ENCODE peak calls at places on chromosomes 4 and X, in eight cellular contexts. One of them, this sample, is unnamed.

GRCh38 chrX:120302434-120302833 is 8.8 kb downstream of the TMEM255A start:
- DNase-seq in HEK293T: no peak
- DNase-seq in fibroblast of mammary gland: no peak
- DNase-seq in stimulated activated CD4-positive, alpha-beta T cell treated with anti-CD3 and anti-CD28 coated beads, Interleukin-4, amount 100 ng/mL, for 48 hours: no peak
- DNase-seq in uterus: no peak
- DNase-seq in naive B cell: peak; percentile 53
- DNase-seq in thoracic aorta: no peak
- DNase-seq in hepatic stellate cell: no peak
- DNase-seq in this sample: no peak

GRCh38 chrX:151825927-151826471 is 86.7 kb upstream of the MAGEA4 start:
- DNase-seq in HEK293T: no peak
- DNase-seq in fibroblast of mammary gland: peak; percentile 89
- DNase-seq in stimulated activated CD4-positive, alpha-beta T cell treated with anti-CD3 and anti-CD28 coated beads, Interleukin-4, amount 100 ng/mL, for 48 hours: no peak
- DNase-seq in uterus: peak; percentile 22
- DNase-seq in naive B cell: no peak
- DNase-seq in thoracic aorta: no peak
- DNase-seq in hepatic stellate cell: no peak
- DNase-seq in this sample: no peak

GRCh38 chrX:106707771-106708454 is 18.6 kb upstream of the RNF128 start:
- DNase-seq in HEK293T: no peak
- DNase-seq in fibroblast of mammary gland: peak; percentile 92
- DNase-seq in stimulated activated CD4-positive, alpha-beta T cell treated with anti-CD3 and anti-CD28 coated beads, Interleukin-4, amount 100 ng/mL, for 48 hours: no peak
- DNase-seq in uterus: no peak
- DNase-seq in naive B cell: no peak
- DNase-seq in thoracic aorta: no peak
- DNase-seq in hepatic stellate cell: peak; percentile 52
- DNase-seq in this sample: no peak

GRCh38 chrX:65196758-65197371 is 220.6 kb upstream of the ZC4H2 start:
- DNase-seq in HEK293T: peak; percentile 33
- DNase-seq in fibroblast of mammary gland: no peak
- DNase-seq in stimulated activated CD4-positive, alpha-beta T cell treated with anti-CD3 and anti-CD28 coated beads, Interleukin-4, amount 100 ng/mL, for 48 hours: no peak
- DNase-seq in uterus: no peak
- DNase-seq in naive B cell: no peak
- DNase-seq in thoracic aorta: no peak
- DNase-seq in hepatic stellate cell: no peak
- DNase-seq in this sample: no peak

GRCh38 chrX:2691543-2692220 is 587 bp downstream of the CD99 start:
- DNase-seq in HEK293T: no peak
- DNase-seq in fibroblast of mammary gland: peak; percentile 50
- DNase-seq in stimulated activated CD4-positive, alpha-beta T cell treated with anti-CD3 and anti-CD28 coated beads, Interleukin-4, amount 100 ng/mL, for 48 hours: no peak
- DNase-seq in uterus: peak; percentile 60
- DNase-seq in naive B cell: no peak
- DNase-seq in thoracic aorta: peak; percentile 28
- DNase-seq in hepatic stellate cell: peak; percentile 61
- DNase-seq in this sample: no peak

GRCh38 chrX:545488-545887 is 85.1 kb upstream of the SHOX start:
- DNase-seq in HEK293T: no peak
- DNase-seq in fibroblast of mammary gland: peak; percentile 19
- DNase-seq in stimulated activated CD4-positive, alpha-beta T cell treated with anti-CD3 and anti-CD28 coated beads, Interleukin-4, amount 100 ng/mL, for 48 hours: no peak
- DNase-seq in uterus: no peak
- DNase-seq in naive B cell: no peak
- DNase-seq in thoracic aorta: no peak
- DNase-seq in hepatic stellate cell: no peak
- DNase-seq in this sample: no peak

GRCh38 chr4:39353478-39354177 is 12.5 kb downstream of the RFC1 start:
- DNase-seq in HEK293T: no peak
- DNase-seq in fibroblast of mammary gland: peak; percentile 58
- DNase-seq in stimulated activated CD4-positive, alpha-beta T cell treated with anti-CD3 and anti-CD28 coated beads, Interleukin-4, amount 100 ng/mL, for 48 hours: no peak
- DNase-seq in uterus: no peak
- DNase-seq in naive B cell: peak; percentile 40
- DNase-seq in thoracic aorta: no peak
- DNase-seq in hepatic stellate cell: peak; percentile 25
- DNase-seq in this sample: no peak

GRCh38 chr4:110449947-110450346 is 26.0 kb upstream of the ENPEP start:
- DNase-seq in HEK293T: no peak
- DNase-seq in fibroblast of mammary gland: no peak
- DNase-seq in stimulated activated CD4-positive, alpha-beta T cell treated with anti-CD3 and anti-CD28 coated beads, Interleukin-4, amount 100 ng/mL, for 48 hours: no peak
- DNase-seq in uterus: no peak
- DNase-seq in naive B cell: no peak
- DNase-seq in thoracic aorta: no peak
- DNase-seq in hepatic stellate cell: no peak
- DNase-seq in this sample: no peak

GRCh38 chr4:95547708-95548471 is 883 bp downstream of the UNC5C start:
- DNase-seq in HEK293T: no peak
- DNase-seq in fibroblast of mammary gland: no peak
- DNase-seq in stimulated activated CD4-positive, alpha-beta T cell treated with anti-CD3 and anti-CD28 coated beads, Interleukin-4, amount 100 ng/mL, for 48 hours: no peak
- DNase-seq in uterus: peak; percentile 29
- DNase-seq in naive B cell: no peak
- DNase-seq in thoracic aorta: no peak
- DNase-seq in hepatic stellate cell: peak; percentile 29
- DNase-seq in this sample: no peak

GRCh38 chr4:174929346-174929745 is 11.2 kb downstream of the ADAM29 start:
- DNase-seq in HEK293T: no peak
- DNase-seq in fibroblast of mammary gland: no peak
- DNase-seq in stimulated activated CD4-positive, alpha-beta T cell treated with anti-CD3 and anti-CD28 coated beads, Interleukin-4, amount 100 ng/mL, for 48 hours: no peak
- DNase-seq in uterus: no peak
- DNase-seq in naive B cell: no peak
- DNase-seq in thoracic aorta: no peak
- DNase-seq in hepatic stellate cell: no peak
- DNase-seq in this sample: no peak

GRCh38 chr4:137180349-137180748 is 351.9 kb downstream of the PCDH18 start:
- DNase-seq in HEK293T: peak; percentile 28
- DNase-seq in fibroblast of mammary gland: no peak
- DNase-seq in stimulated activated CD4-positive, alpha-beta T cell treated with anti-CD3 and anti-CD28 coated beads, Interleukin-4, amount 100 ng/mL, for 48 hours: no peak
- DNase-seq in uterus: no peak
- DNase-seq in naive B cell: no peak
- DNase-seq in thoracic aorta: no peak
- DNase-seq in hepatic stellate cell: no peak
- DNase-seq in this sample: no peak

GRCh38 chr4:179196511-179196910 is 1754.3 kb upstream of the AGA start:
- DNase-seq in HEK293T: peak; percentile 7
- DNase-seq in fibroblast of mammary gland: no peak
- DNase-seq in stimulated activated CD4-positive, alpha-beta T cell treated with anti-CD3 and anti-CD28 coated beads, Interleukin-4, amount 100 ng/mL, for 48 hours: no peak
- DNase-seq in uterus: no peak
- DNase-seq in naive B cell: no peak
- DNase-seq in thoracic aorta: no peak
- DNase-seq in hepatic stellate cell: no peak
- DNase-seq in this sample: no peak

GRCh38 chr4:37816006-37816405 is 10.5 kb upstream of the PGM2 start:
- DNase-seq in HEK293T: no peak
- DNase-seq in fibroblast of mammary gland: no peak
- DNase-seq in stimulated activated CD4-positive, alpha-beta T cell treated with anti-CD3 and anti-CD28 coated beads, Interleukin-4, amount 100 ng/mL, for 48 hours: no peak
- DNase-seq in uterus: no peak
- DNase-seq in naive B cell: peak; percentile 15
- DNase-seq in thoracic aorta: no peak
- DNase-seq in hepatic stellate cell: no peak
- DNase-seq in this sample: no peak

GRCh38 chrX:13699183-13699826 is 10.4 kb downstream of the RAB9A start:
- DNase-seq in HEK293T: no peak
- DNase-seq in fibroblast of mammary gland: peak; percentile 46
- DNase-seq in stimulated activated CD4-positive, alpha-beta T cell treated with anti-CD3 and anti-CD28 coated beads, Interleukin-4, amount 100 ng/mL, for 48 hours: no peak
- DNase-seq in uterus: no peak
- DNase-seq in naive B cell: no peak
- DNase-seq in thoracic aorta: no peak
- DNase-seq in hepatic stellate cell: no peak
- DNase-seq in this sample: no peak

GRCh38 chr4:40627540-40627939 is 2.1 kb downstream of the RBM47 start:
- DNase-seq in HEK293T: no peak
- DNase-seq in fibroblast of mammary gland: no peak
- DNase-seq in stimulated activated CD4-positive, alpha-beta T cell treated with anti-CD3 and anti-CD28 coated beads, Interleukin-4, amount 100 ng/mL, for 48 hours: no peak
- DNase-seq in uterus: no peak
- DNase-seq in naive B cell: no peak
- DNase-seq in thoracic aorta: no peak
- DNase-seq in hepatic stellate cell: no peak
- DNase-seq in this sample: no peak

GRCh38 chrX:144334577-144334976 is 450.7 kb downstream of the UBE2NL start:
- DNase-seq in HEK293T: no peak
- DNase-seq in fibroblast of mammary gland: no peak
- DNase-seq in stimulated activated CD4-positive, alpha-beta T cell treated with anti-CD3 and anti-CD28 coated beads, Interleukin-4, amount 100 ng/mL, for 48 hours: no peak
- DNase-seq in uterus: no peak
- DNase-seq in naive B cell: no peak
- DNase-seq in thoracic aorta: no peak
- DNase-seq in hepatic stellate cell: no peak
- DNase-seq in this sample: no peak

This sample was measured in CMK.